ENCODE peak calls at places on chromosome 6, in ten cellular contexts. J is upper lobe of right lung; M is Calu3; U is NCI-H1694 treated with DMSO at 0.1 percent for 48 hours; R is effector CD8-positive, alpha-beta T cell; P is HCT116; S is tibial artery; N is NCI-H69; W is breast epithelium; G is fibroblast of the conjunctiva. L is an unnamed sample.

GRCh38 chr6:27568226-27568889 is 95.5 kb upstream of the ZNF184 start:
- DNase-seq in U (no peak), W (no peak), G (no peak), P (no peak), S (no peak), M (no peak), R (no peak), J (no peak), N (peak; percentile 10), L (no peak)

GRCh38 chr6:45728674-45729073 is 287.0 kb downstream of the CLIC5 start:
- DNase-seq in J (no peak), S (no peak), G (peak; percentile 24), R (no peak), P (no peak), M (no peak), U (no peak), W (no peak), N (no peak), L (peak; percentile 54)

GRCh38 chr6:161417712-161418457 is 144.0 kb upstream of the AGPAT4 start:
- DNase-seq in P (no peak), N (peak; percentile 91), W (no peak), S (no peak), G (peak; percentile 74), J (no peak), M (no peak), U (no peak), R (no peak), L (no peak)

GRCh38 chr6:21753571-21754108 is 160.1 kb downstream of the SOX4 start:
- DNase-seq in G (no peak), M (no peak), R (no peak), W (no peak), N (no peak), P (no peak), J (no peak), U (no peak), S (no peak), L (no peak)

GRCh38 chr6:166466178-166467122 is 83.7 kb upstream of the MPC1 start:
- DNase-seq in N (no peak), R (no peak), P (no peak), U (no peak), W (no peak), S (peak; percentile 53), G (peak; percentile 29), J (no peak), M (no peak), L (no peak)

GRCh38 chr6:88748141-88748540 is 215.3 kb downstream of the RNGTT start:
- DNase-seq in W (no peak), N (no peak), R (no peak), M (no peak), P (no peak), U (no peak), J (no peak), G (no peak), S (no peak), L (no peak)

GRCh38 chr6:155327326-155328073 is 13.2 kb upstream of the TFB1M start:
- DNase-seq in W (no peak), M (peak; percentile 67), U (peak; percentile 23), R (peak; percentile 28), J (no peak), P (peak; percentile 55), S (peak; percentile 67), N (peak; percentile 78), G (peak; percentile 69), L (peak; percentile 67)

GRCh38 chr6:2103644-2104523 is 141.5 kb downstream of the GMDS start:
- DNase-seq in U (peak; percentile 61), W (no peak), N (peak; percentile 76), S (peak; percentile 75), P (peak; percentile 19), G (peak; percentile 63), J (no peak), R (no peak), M (no peak), L (no peak)